ENCODE peak calls at places on chromosomes 2 and 18, in nine cellular contexts. K is right lobe of liver, M is prostate gland, Y is A549, L is thoracic aorta, J is endodermal cell, C is left ventricle myocardium inferior, D is kidney, W is lower lobe of right lung. G is an unnamed sample.

GRCh38 chr2:96305979-96306308 is 598 bp upstream of the SNRNP200 start:
- DNase-seq in M (no peak), J (no peak), K (no peak), W (no peak), Y (no peak), D (no peak), C (no peak), L (no peak), G (no peak)

GRCh38 chr2:230654057-230654456 is 58.6 kb upstream of the CAB39 start:
- DNase-seq in J (no peak), C (no peak), M (no peak), K (no peak), W (no peak), L (no peak), D (no peak), Y (no peak), G (no peak)

GRCh38 chr18:68221116-68221724 is 493.7 kb downstream of the TMX3 start:
- DNase-seq in C (no peak), M (no peak), J (no peak), D (no peak), L (no peak), Y (no peak), W (no peak), K (no peak), G (no peak)

GRCh38 chr18:50338676-50339075 is 36.2 kb upstream of the SKA1 start:
- DNase-seq in W (no peak), D (no peak), C (no peak), K (no peak), M (no peak), Y (no peak), L (no peak), J (no peak), G (no peak)

GRCh38 chr2:2826621-2827020 is 495.5 kb upstream of the MYT1L start:
- DNase-seq in W (no peak), K (no peak), D (no peak), M (no peak), L (no peak), C (no peak), J (peak), Y (no peak), G (no peak)

GRCh38 chr2:231676243-231676642 is 32.1 kb upstream of the PTMA start:
- DNase-seq in D (no peak), Y (no peak), W (no peak), L (no peak), C (no peak), M (no peak), K (no peak), J (no peak), G (no peak)

GRCh38 chr2:227106845-227107759 is 56.9 kb downstream of the COL4A4 start:
- DNase-seq in W (no peak), Y (peak), J (peak), L (no peak), M (peak), C (no peak), D (no peak), K (peak), G (peak)

GRCh38 chr18:36527740-36528455 is 230.4 kb downstream of the FHOD3 start:
- DNase-seq in D (no peak), J (no peak), C (no peak), K (no peak), L (no peak), Y (no peak), W (no peak), M (no peak), G (no peak)

GRCh38 chr2:1595274-1595673 is 149.0 kb downstream of the PXDN start:
- DNase-seq in D (no peak), Y (no peak), J (peak), M (no peak), W (no peak), K (no peak), L (no peak), C (no peak), G (no peak)

GRCh38 chr18:11323359-11323819 is 174.0 kb upstream of the PIEZO2 start:
- DNase-seq in L (no peak), W (no peak), Y (peak), M (no peak), K (no peak), J (peak), D (no peak), C (no peak), G (no peak)

GRCh38 chr2:169732583-169733358 is 861 bp upstream of the KLHL23 start:
- DNase-seq in J (no peak), Y (peak), L (no peak), K (no peak), M (no peak), C (no peak), D (no peak), W (no peak), G (peak)

GRCh38 chr2:159946326-159946992 is 116.0 kb downstream of the PLA2R1 start:
- DNase-seq in Y (peak), L (no peak), D (no peak), C (no peak), M (no peak), W (no peak), J (no peak), K (no peak), G (no peak)

GRCh38 chr2:108907822-108908716 is 81.0 kb downstream of the EDAR start:
- DNase-seq in W (no peak), L (no peak), K (no peak), Y (no peak), J (peak), M (no peak), C (no peak), D (no peak), G (no peak)

GRCh38 chr2:184681642-184682321 is 83.5 kb downstream of the ZNF804A start:
- DNase-seq in C (no peak), L (no peak), J (no peak), M (no peak), K (no peak), D (peak), W (no peak), Y (no peak), G (no peak)

GRCh38 chr2:128732976-128733431 is 414.3 kb upstream of the HS6ST1 start:
- DNase-seq in L (no peak), K (no peak), W (no peak), D (no peak), J (no peak), Y (no peak), M (no peak), C (no peak), G (peak)

GRCh38 chr18:11996190-11996754 is 15.0 kb downstream of the IMPA2 start:
- DNase-seq in J (no peak), W (peak), Y (no peak), K (no peak), C (no peak), D (peak), M (no peak), L (no peak), G (no peak)

GRCh38 chr18:46174317-46175039 is 70.3 kb downstream of the HAUS1 start:
- DNase-seq in K (peak), W (peak), L (no peak), J (peak), Y (no peak), C (peak), M (peak), D (no peak), G (peak)

GRCh38 chr18:28087173-28087563 is 89.8 kb downstream of the CDH2 start:
- DNase-seq in K (peak), L (no peak), J (no peak), C (no peak), W (no peak), M (peak), D (no peak), Y (no peak), G (no peak)

GRCh38 chr18:23196119-23197004 is 61.1 kb downstream of the CABLES1 start:
- DNase-seq in D (peak), L (no peak), K (no peak), Y (no peak), M (no peak), W (no peak), J (peak), C (no peak), G (no peak)

GRCh38 chr18:13381907-13382682 is 163.5 kb downstream of the LDLRAD4 start:
- DNase-seq in L (peak), Y (peak), J (no peak), M (peak), C (peak), D (peak), K (no peak), W (peak), G (no peak)

GRCh38 chr18:23307567-23308295 is 145.4 kb upstream of the RIOK3 start:
- DNase-seq in Y (no peak), D (peak), M (no peak), C (no peak), W (no peak), K (no peak), L (no peak), J (peak), G (peak)

GRCh38 chr18:39909706-39910105 is 2045.3 kb upstream of the PIK3C3 start:
- DNase-seq in J (no peak), C (no peak), K (no peak), D (no peak), L (no peak), M (no peak), W (no peak), Y (no peak), G (no peak)

GRCh38 chr2:207786956-207787516 is 17.3 kb upstream of the FZD5 start:
- DNase-seq in K (no peak), W (no peak), M (no peak), Y (no peak), L (no peak), J (no peak), C (no peak), D (no peak), G (no peak)

GRCh38 chr2:2664989-2665833 is 334.1 kb upstream of the MYT1L start:
- DNase-seq in C (no peak), L (peak), Y (peak), D (no peak), K (no peak), M (no peak), W (no peak), J (no peak), G (no peak)

GRCh38 chr2:393711-394696 is 106.1 kb upstream of the ALKAL2 start:
- DNase-seq in D (peak), M (no peak), K (no peak), L (no peak), J (peak), W (no peak), Y (peak), C (no peak), G (peak)

GRCh38 chr2:136670-137069 is 90.4 kb upstream of the FAM110C start:
- DNase-seq in C (no peak), Y (no peak), K (no peak), D (no peak), L (no peak), W (no peak), J (peak), M (no peak), G (no peak)

GRCh38 chr2:195985731-195986130 is 82.9 kb downstream of the DNAH7 start:
- DNase-seq in Y (no peak), K (no peak), M (no peak), J (no peak), D (no peak), C (no peak), L (no peak), W (no peak), G (no peak)

GRCh38 chr2:195984951-195985726 is 83.5 kb downstream of the DNAH7 start:
- DNase-seq in L (no peak), W (no peak), D (no peak), Y (no peak), J (no peak), M (no peak), C (no peak), K (no peak), G (no peak)
- H3K4me3 ChIP-seq in L (no peak), W (no peak), D (peak), Y (no peak), J (no peak), M (no peak), C (no peak), K (no peak), G (no peak)

DNA sequence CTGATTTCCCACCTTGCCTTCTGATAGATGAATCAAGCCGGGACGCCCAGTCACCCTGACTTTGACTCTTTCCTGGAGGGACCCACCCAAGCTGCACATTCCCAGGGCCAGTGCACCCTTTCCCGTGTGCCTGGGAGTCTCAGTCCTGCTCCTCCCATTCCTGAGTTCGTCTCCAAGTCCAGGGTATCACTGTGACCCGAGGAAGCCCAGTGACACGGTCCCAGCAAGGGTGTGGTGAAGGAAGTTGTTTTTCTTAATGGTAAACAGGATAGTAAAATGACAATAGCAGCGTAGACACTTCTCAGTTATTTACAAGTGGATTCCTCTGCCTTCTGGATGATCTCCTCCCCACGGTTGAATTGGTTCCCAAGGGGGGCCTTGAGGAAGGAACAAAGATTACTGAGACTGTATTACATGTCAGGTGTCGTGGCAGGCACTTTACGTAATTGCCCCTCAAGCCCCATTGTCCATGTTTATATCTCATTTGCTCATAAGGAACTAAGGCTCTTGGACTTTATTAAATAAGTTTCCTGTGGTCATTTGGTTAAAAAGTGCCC is 123.3 kb downstream of the PRKCE start:
- DNase-seq in M (no peak), K (no peak), J (no peak), L (no peak), C (no peak), Y (peak), W (no peak), D (no peak), G (no peak)
- H3K4me3 ChIP-seq in M (no peak), K (no peak), J (no peak), L (no peak), C (no peak), Y (no peak), W (no peak), D (no peak), G (no peak)

GRCh38 chr2:47666332-47666731 is 116.6 kb upstream of the MSH6 start:
- DNase-seq in Y (no peak), L (no peak), D (no peak), K (no peak), C (no peak), W (no peak), J (peak), M (no peak), G (no peak)
- H3K4me3 ChIP-seq in Y (no peak), L (no peak), D (no peak), K (no peak), C (no peak), W (no peak), J (no peak), M (no peak), G (no peak)

GRCh38 chr2:218883491-218884490 is 3.1 kb downstream of the WNT10A start:
- DNase-seq in M (peak), C (no peak), W (no peak), K (no peak), L (no peak), D (peak), J (peak), Y (no peak), G (no peak)

GRCh38 chr2:218881744-218882462 is 1.3 kb downstream of the WNT10A start:
- DNase-seq in W (no peak), Y (no peak), M (no peak), K (no peak), J (no peak), L (no peak), C (no peak), D (peak), G (no peak)

GRCh38 chr2:218882463-218882821 is 1.8 kb downstream of the WNT10A start:
- DNase-seq in C (no peak), M (no peak), K (no peak), J (no peak), L (no peak), D (no peak), Y (no peak), W (no peak), G (no peak)

GRCh38 chr2:218884519-218884918 is 3.9 kb downstream of the WNT10A start:
- DNase-seq in J (no peak), W (no peak), K (no peak), Y (no peak), M (no peak), C (no peak), D (peak), L (no peak), G (no peak)

GRCh38 chr2:218882866-218883366 is 2.3 kb downstream of the WNT10A start:
- DNase-seq in K (no peak), C (no peak), D (peak), W (no peak), L (no peak), M (no peak), Y (no peak), J (peak), G (no peak)
- H3K4me3 ChIP-seq in K (no peak), C (peak), D (no peak), W (no peak), L (peak), M (no peak), Y (no peak), J (no peak), G (no peak)

GRCh38 chr2:28400434-28400833 is 7.8 kb downstream of the FOSL2 start:
- DNase-seq in W (no peak), K (peak), J (no peak), C (no peak), D (no peak), Y (no peak), L (no peak), M (no peak), G (no peak)

GRCh38 chr2:28399946-28400345 is 7.3 kb downstream of the FOSL2 start:
- DNase-seq in C (no peak), K (peak), J (no peak), Y (no peak), M (no peak), D (no peak), L (no peak), W (no peak), G (no peak)

GRCh38 chr2:28400921-28401320 is 8.3 kb downstream of the FOSL2 start:
- DNase-seq in L (no peak), C (no peak), D (no peak), Y (no peak), M (no peak), W (no peak), J (no peak), K (no peak), G (no peak)

GRCh38 chr2:28398101-28398834 is 5.6 kb downstream of the FOSL2 start:
- DNase-seq in J (no peak), K (no peak), D (no peak), L (no peak), W (no peak), Y (peak), C (no peak), M (no peak), G (no peak)

DNA sequence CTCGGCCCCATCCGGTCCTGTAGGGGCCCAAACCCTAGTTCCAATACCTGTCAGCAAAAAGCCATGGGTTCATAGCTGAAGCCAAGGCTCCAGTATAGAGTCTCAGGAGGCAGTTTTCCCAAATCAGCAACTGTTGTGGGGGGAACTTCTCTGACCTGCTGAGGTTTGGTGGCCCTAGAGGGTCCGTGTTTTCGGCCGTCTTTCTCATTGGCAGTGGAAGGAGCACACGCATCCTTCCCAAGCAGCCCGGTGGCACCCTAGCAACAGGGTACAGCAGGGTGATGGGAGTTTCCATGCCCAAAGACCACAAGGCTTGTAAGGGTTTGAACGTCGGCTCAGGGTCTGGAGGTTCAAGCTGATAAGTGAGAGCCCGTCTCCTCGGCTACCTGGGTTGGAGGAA is 6.6 kb downstream of the FOSL2 start:
- DNase-seq in K (no peak), J (no peak), D (no peak), C (no peak), W (no peak), M (no peak), Y (no peak), L (no peak), G (no peak)
- H3K4me3 ChIP-seq in K (no peak), J (no peak), D (peak), C (peak), W (no peak), M (no peak), Y (no peak), L (peak), G (no peak)

DNA sequence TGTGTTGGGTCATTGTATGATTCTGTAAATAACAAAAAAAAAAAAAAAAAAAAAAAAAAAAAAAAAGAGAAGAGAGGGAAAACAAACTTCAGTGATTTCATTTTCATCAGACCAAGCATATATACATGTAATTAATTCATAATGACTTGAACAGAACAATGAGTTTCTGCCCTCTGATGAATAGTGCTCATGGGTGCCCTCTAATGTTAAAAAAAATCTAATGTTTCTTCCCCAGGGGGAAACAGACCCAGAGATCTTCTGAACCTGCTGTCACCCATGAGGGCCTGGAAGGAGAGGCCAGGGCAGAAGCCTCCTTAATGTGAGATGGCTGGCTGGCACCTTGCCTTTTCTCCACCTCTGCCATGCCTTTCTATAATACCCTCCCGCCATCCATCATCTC is 289.2 kb downstream of the ZNF521 start:
- DNase-seq in C (no peak), D (no peak), L (no peak), J (no peak), Y (no peak), K (no peak), M (no peak), W (no peak), G (no peak)
- H3K4me3 ChIP-seq in C (no peak), D (no peak), L (no peak), J (no peak), Y (no peak), K (no peak), M (no peak), W (no peak), G (no peak)

GRCh38 chr2:60100034-60100433 is 453.4 kb downstream of the BCL11A start:
- DNase-seq in L (no peak), M (no peak), K (no peak), C (no peak), Y (no peak), W (no peak), J (no peak), D (no peak), G (peak)
- H3K4me3 ChIP-seq in L (no peak), M (no peak), K (no peak), C (no peak), Y (no peak), W (no peak), J (no peak), D (no peak), G (peak)

DNA sequence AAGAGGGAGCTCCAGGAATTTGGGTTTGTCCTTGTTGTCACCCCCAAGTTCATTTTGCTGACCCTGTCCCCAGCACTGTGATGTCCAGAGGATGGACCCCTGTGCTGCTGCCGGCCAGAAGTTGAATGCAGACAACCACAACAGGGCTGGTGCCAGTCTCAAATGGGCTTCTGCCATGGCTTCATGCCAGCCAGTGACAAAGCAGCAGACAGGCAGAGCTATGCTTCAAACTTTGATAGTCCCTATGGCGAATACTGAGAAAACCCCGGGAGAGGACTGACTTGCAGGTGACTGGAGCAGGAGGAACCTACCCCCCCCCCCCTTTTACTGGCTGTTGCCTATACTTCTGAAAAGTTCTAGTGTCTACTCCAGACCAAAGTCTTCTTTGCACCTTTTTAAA is 3.2 kb downstream of the SMAD7 start:
- DNase-seq in K (peak), J (no peak), Y (no peak), D (peak), W (no peak), C (peak), L (no peak), M (no peak), G (no peak)
- H3K4me3 ChIP-seq in K (peak), J (peak), Y (peak), D (peak), W (peak), C (peak), L (peak), M (peak), G (no peak)

GRCh38 chr2:100924520-100925451 is 77.3 kb upstream of the RPL31 start:
- DNase-seq in C (no peak), M (no peak), J (peak), W (no peak), Y (no peak), D (no peak), K (peak), L (no peak), G (no peak)
- H3K4me3 ChIP-seq in C (peak), M (no peak), J (no peak), W (peak), Y (no peak), D (no peak), K (peak), L (peak), G (no peak)

DNA sequence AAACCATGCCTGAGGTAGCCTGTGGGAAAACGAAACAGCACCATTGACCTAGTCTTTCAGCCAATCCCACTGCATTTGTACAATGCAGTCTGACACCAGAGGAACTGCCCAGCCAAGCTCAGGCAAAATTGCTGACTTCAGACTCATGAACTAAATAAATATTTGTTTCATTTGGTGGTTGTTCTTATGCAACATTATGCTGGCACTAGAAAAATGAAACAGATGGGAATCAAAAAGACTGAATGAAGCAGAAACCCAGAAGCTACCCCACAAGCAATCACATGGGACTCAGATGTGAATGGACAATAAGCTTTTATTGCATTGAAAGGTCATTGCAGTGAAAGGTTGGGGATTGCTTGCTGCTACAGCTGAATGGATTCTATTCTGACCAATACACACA is 1.7 kb downstream of the NAT8 start:
- DNase-seq in W (no peak), L (no peak), C (no peak), D (no peak), M (peak), K (peak), Y (no peak), J (no peak), G (no peak)
- H3K4me3 ChIP-seq in W (no peak), L (no peak), C (no peak), D (peak), M (no peak), K (peak), Y (no peak), J (no peak), G (no peak)